ENCODE peak calls at places on chromosomes 6 and 20, in nine cellular contexts. R is effector CD8-positive, alpha-beta T cell; V is activated CD4-positive, CD25-positive, alpha-beta regulatory T cell; E is left ventricle myocardium superior; M is left lung; P is mammary epithelial cell; A is Panc1; S is T-helper 1 cell; X is T-helper 2 cell. C is an unnamed sample.

GRCh38 chr6:9404351-9405146 is 969.2 kb upstream of the SLC35B3 start:
- DNase-seq in R (no peak), V (no peak), E (no peak), M (no peak), P (no peak), A (no peak), S (no peak), X (no peak), C (no peak)

GRCh38 chr6:127634178-127634577 is 57.2 kb downstream of the C6orf58 start:
- DNase-seq in R (no peak), V (no peak), E (no peak), M (no peak), P (no peak), A (no peak), S (no peak), X (no peak), C (no peak)

GRCh38 chr6:167103041-167103816 is 19.7 kb upstream of the CCR6 start:
- DNase-seq in R (no peak), V (no peak), E (no peak), M (no peak), P (no peak), A (no peak), S (no peak), X (no peak), C (peak; percentile 81)

GRCh38 chr6:13194852-13195251 is 133.5 kb downstream of the TBC1D7 start:
- DNase-seq in R (no peak), V (no peak), E (peak; percentile 41), M (peak; percentile 73), P (peak; percentile 14), A (peak; percentile 10), S (no peak), X (no peak), C (peak; percentile 72)

GRCh38 chr20:15236812-15237211 is 899.4 kb upstream of the FLRT3 start:
- DNase-seq in R (no peak), V (no peak), E (no peak), M (no peak), P (peak; percentile 67), A (peak; percentile 8), S (no peak), X (no peak), C (peak; percentile 57)

GRCh38 chr6:10837692-10837996 is 695 bp downstream of the MAK start:
- DNase-seq in R (peak; percentile 1), V (no peak), E (no peak), M (no peak), P (peak; percentile 7), A (no peak), S (no peak), X (no peak), C (peak; percentile 13)

GRCh38 chr20:25247100-25247665 is 702 bp upstream of the PYGB start:
- DNase-seq in R (no peak), V (no peak), E (peak; percentile 84), M (no peak), P (peak; percentile 59), A (no peak), S (no peak), X (no peak), C (peak; percentile 18)

GRCh38 chr6:14502551-14502950 is 385.0 kb downstream of the CD83 start:
- DNase-seq in R (no peak), V (no peak), E (no peak), M (no peak), P (peak; percentile 52), A (no peak), S (no peak), X (no peak), C (no peak)

GRCh38 chr6:29499704-29500103 is 11.9 kb upstream of the MAS1L start:
- DNase-seq in R (no peak), V (no peak), E (no peak), M (no peak), P (no peak), A (no peak), S (no peak), X (no peak), C (no peak)